ENCODE peak calls at places on chromosomes 16 and 17, in five cellular contexts. R is BJ, Z is dorsolateral prefrontal cortex, J is fibroblast of the aortic adventitia, D is upper lobe of right lung. S is an unnamed sample.

GRCh38 chr16:19085679-19086200 is 18.3 kb downstream of the COQ7 start:
- DNase-seq in D (no peak), R (no peak), Z (no peak), J (peak), S (peak)

GRCh38 chr17:30186761-30187160 is 48.7 kb downstream of the SLC6A4 start:
- DNase-seq in D (no peak), R (no peak), Z (no peak), J (no peak), S (no peak)

GRCh38 chr17:34598161-34598776 is 18.9 kb downstream of the TMEM132E start:
- DNase-seq in Z (peak), D (no peak), R (no peak), J (no peak), S (no peak)

GRCh38 chr16:69107311-69107962 is 2.0 kb downstream of the HAS3 start:
- DNase-seq in R (no peak), Z (no peak), J (peak), D (peak), S (peak)

GRCh38 chr17:55266051-55266957 is 1.5 kb downstream of the HLF start:
- DNase-seq in R (no peak), D (peak), Z (no peak), J (no peak), S (no peak)

GRCh38 chr17:40348562-40349476 is 15.7 kb downstream of the GJD3 start:
- DNase-seq in R (no peak), Z (peak), J (no peak), D (peak), S (no peak)

GRCh38 chr16:2973605-2974318 is 4.6 kb downstream of the PAQR4 start:
- DNase-seq in D (no peak), Z (no peak), R (no peak), J (no peak), S (no peak)

GRCh38 chr16:72739577-72739976 is 308.4 kb downstream of the ZFHX3 start:
- DNase-seq in D (no peak), J (peak), R (peak), Z (no peak), S (peak)

GRCh38 chr16:89167425-89167941 is 4.1 kb upstream of the CDH15 start:
- DNase-seq in R (no peak), D (peak), Z (peak), J (peak), S (peak)

GRCh38 chr17:76381633-76382304 is 2.6 kb upstream of the SPHK1 start:
- DNase-seq in D (no peak), J (no peak), Z (no peak), R (no peak), S (no peak)

GRCh38 chr16:59849716-59850115 is 1115.6 kb upstream of the GOT2 start:
- DNase-seq in R (no peak), D (no peak), J (no peak), Z (no peak), S (no peak)

GRCh38 chr16:24883714-24884151 is 38.0 kb downstream of the SLC5A11 start:
- DNase-seq in D (no peak), Z (no peak), R (no peak), J (no peak), S (no peak)

GRCh38 chr16:53369921-53370320 is 64.3 kb upstream of the RBL2 start:
- DNase-seq in D (no peak), J (no peak), R (peak), Z (no peak), S (peak)

GRCh38 chr17:73325527-73325842 is 13.7 kb upstream of the CDC42EP4 start:
- DNase-seq in R (no peak), Z (no peak), D (no peak), J (peak), S (peak)

GRCh38 chr17:30244853-30245385 is 9.4 kb upstream of the SLC6A4 start:
- DNase-seq in J (peak), Z (no peak), D (no peak), R (peak), S (peak)

GRCh38 chr17:34566201-34566600 is 13.2 kb upstream of the TMEM132E start:
- DNase-seq in J (no peak), Z (no peak), D (no peak), R (no peak), S (no peak)

GRCh38 chr16:8396463-8396862 is 193.8 kb downstream of the TMEM114 start:
- DNase-seq in D (no peak), R (no peak), Z (no peak), J (no peak), S (no peak)

GRCh38 chr16:4538067-4538385 is 547 bp downstream of the CDIP1 start:
- DNase-seq in R (no peak), D (no peak), Z (no peak), J (no peak), S (no peak)

GRCh38 chr16:3164121-3164991 is 23.6 kb upstream of the OR1F1 start:
- DNase-seq in D (no peak), J (no peak), Z (no peak), R (no peak), S (no peak)

GRCh38 chr17:44708401-44709263 is at the start of gene DBF4B:
- DNase-seq in Z (peak), R (peak), D (peak), J (peak), S (peak)

GRCh38 chr16:71927383-71927782 is 32.1 kb downstream of the IST1 start:
- DNase-seq in R (peak), Z (no peak), J (peak), D (no peak), S (peak)

GRCh38 chr17:4998666-4999428 is 1.1 kb downstream of the KIF1C start:
- DNase-seq in Z (no peak), J (no peak), R (no peak), D (peak), S (no peak)

GRCh38 chr16:21302454-21302853 is 24.4 kb upstream of the CRYM start:
- DNase-seq in R (no peak), J (peak), Z (no peak), D (no peak), S (peak)

GRCh38 chr17:82638183-82638773 is 10.0 kb downstream of the WDR45B start:
- DNase-seq in R (no peak), D (no peak), Z (no peak), J (no peak), S (no peak)

GRCh38 chr16:65002265-65002664 is 119.6 kb downstream of the CDH11 start:
- DNase-seq in J (peak), Z (no peak), R (no peak), D (no peak), S (peak)

DNA sequence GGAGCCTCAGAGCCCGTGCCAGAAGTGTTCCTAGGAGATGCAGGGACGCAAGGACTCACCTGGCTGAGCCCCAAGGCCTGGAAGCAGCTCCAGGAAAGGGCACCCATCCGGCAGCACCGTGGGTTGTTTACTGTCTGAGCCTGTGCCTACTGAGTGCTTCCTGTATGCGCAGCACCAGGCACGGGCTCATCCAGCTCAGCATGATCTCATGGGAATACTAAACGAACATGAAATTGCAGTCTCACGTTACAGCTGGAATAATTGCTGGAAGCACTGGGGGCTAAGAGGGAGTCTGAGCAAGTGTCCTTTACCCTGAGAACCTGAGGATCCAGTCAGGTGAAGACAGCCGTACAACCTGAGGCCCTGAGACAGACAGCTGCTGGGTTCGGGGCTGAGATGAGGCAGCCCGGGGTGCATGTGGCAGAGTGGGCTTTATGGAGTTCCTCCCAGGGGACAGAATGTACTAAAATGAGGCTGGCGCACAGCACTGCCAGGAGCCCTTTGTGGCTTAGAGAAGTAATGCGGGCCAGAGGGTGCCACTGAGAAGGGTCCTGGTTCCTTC is 5.4 kb downstream of the CTRL start:
- DNase-seq in Z (peak), J (peak), R (no peak), D (no peak), S (peak)
- TF ChIP-seq CTCF in Z (peak), J (peak), R (peak), D (no peak), S (no peak)

GRCh38 chr16:87581867-87582220 is 20.5 kb upstream of the JPH3 start:
- DNase-seq in R (peak), J (peak), Z (no peak), D (no peak), S (peak)
- H3K4me3 ChIP-seq in R (no peak), J (no peak), Z (no peak), D (no peak), S (peak)

GRCh38 chr17:1560582-1561170 is 1.9 kb downstream of the PITPNA start:
- DNase-seq in J (no peak), R (no peak), Z (no peak), D (no peak), S (no peak)

GRCh38 chr17:1563786-1564613 is 1.4 kb upstream of the PITPNA start:
- DNase-seq in J (no peak), D (no peak), R (no peak), Z (no peak), S (no peak)

GRCh38 chr17:1562178-1562643 is 381 bp downstream of the PITPNA start:
- DNase-seq in Z (no peak), R (no peak), J (no peak), D (peak), S (peak)

GRCh38 chr17:1559743-1560581 is 2.6 kb downstream of the PITPNA start:
- DNase-seq in Z (no peak), J (no peak), D (no peak), R (no peak), S (no peak)

DNA sequence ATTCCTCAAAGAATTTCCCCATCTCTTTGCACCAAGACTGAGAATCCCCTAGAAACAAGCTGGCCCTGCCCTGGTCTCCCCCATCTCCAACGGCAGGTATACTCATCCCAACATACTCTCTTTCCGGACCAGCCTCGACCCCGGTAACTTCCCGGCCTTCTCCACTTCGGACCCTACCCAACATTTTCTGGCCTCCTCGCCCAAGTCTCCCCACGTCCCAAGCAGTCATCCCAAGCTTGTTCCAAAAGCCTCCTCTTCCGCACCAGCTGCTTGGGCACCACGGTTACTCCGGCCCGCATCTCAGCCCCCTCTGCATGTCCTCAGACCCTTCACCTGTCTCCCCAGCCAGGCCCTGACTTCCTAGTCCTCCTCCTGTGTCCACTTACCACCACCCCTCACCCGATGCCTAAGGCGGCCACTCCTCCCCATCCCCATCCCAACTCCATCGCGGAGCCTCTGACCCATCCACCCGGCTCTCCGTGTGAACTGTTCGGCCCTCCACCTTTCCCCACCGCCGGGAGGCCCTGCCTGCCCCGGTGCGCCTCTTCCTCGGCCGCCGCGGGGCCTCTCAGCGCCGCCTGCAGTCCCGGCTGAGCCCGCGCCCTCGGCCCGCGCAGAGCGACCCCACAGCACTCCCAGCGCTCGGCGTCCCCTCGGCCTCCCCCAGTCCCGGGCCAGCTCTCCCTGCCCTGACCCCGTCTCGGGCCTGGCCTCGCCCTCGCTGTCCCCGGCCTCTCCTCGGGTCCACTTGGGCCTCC is 993 bp downstream of the PITPNA start:
- DNase-seq in Z (no peak), D (peak), J (no peak), R (no peak), S (no peak)
- TF ChIP-seq CTCF in Z (no peak), D (peak), J (peak), R (no peak), S (no peak)

GRCh38 chr17:27329146-27329805 is 35.4 kb downstream of the WSB1 start:
- DNase-seq in D (no peak), J (no peak), R (no peak), Z (no peak), S (no peak)

GRCh38 chr17:27332052-27332403 is 38.1 kb downstream of the WSB1 start:
- DNase-seq in Z (no peak), J (no peak), R (no peak), D (no peak), S (no peak)

GRCh38 chr17:27336217-27336616 is 42.3 kb downstream of the WSB1 start:
- DNase-seq in J (no peak), D (no peak), R (no peak), Z (no peak), S (no peak)

GRCh38 chr17:27332485-27333409 is 38.8 kb downstream of the WSB1 start:
- DNase-seq in J (peak), D (peak), Z (peak), R (peak), S (peak)

GRCh38 chr17:27333410-27333980 is 39.6 kb downstream of the WSB1 start:
- DNase-seq in R (no peak), J (no peak), Z (peak), D (no peak), S (no peak)
- H3K4me3 ChIP-seq in R (peak), J (peak), Z (peak), D (peak), S (peak)

GRCh38 chr17:64662774-64663367 is 764 bp upstream of the SMURF2 start:
- DNase-seq in R (no peak), Z (no peak), J (no peak), D (no peak), S (no peak)

GRCh38 chr17:64658931-64659330 is 3.2 kb downstream of the SMURF2 start:
- DNase-seq in J (peak), R (peak), D (no peak), Z (no peak), S (peak)

GRCh38 chr17:64661731-64661980 is 451 bp downstream of the SMURF2 start:
- DNase-seq in D (no peak), J (no peak), Z (no peak), R (no peak), S (no peak)

GRCh38 chr17:64657610-64658125 is 4.4 kb downstream of the SMURF2 start:
- DNase-seq in Z (no peak), D (no peak), J (no peak), R (no peak), S (no peak)

DNA sequence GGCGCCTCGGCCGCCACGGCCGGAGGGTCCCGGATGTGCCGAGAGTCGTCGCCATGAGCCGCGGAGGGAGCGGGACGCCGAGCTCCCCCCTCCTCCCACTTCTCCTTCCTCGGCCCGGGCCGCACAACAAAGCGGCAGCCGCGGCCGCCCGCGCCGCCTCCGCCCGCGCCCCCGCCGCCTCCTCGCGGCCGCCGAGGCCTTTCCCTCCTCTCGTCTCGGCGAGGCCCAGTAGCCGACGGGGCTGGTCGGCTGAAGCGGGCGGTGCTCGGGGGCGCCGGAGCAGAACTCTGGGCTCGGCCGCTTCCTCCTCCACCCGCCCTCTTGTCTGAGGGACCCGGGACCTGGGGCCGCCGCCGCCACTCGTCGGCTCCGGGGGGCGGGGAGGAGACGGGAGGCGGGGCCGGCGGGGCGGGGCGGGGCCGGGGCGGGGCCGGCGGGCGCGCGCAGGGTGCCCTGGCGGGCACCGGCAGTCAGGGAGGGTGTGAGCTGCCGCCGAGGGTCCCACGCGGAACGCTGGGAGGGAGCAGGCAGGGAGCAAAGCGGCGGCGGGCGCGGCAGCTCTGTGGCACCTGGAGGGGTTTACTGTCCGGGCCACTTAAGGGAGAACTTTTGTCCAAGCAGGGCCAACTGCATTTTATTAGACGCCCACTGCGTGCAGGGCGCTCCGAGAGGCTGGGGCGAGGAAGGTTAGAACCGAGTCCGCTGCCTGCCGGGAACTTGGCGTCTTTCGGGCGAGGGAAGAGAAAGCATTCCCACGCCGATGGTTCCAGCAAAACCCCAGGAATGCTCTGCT is at the start of gene SMURF2:
- DNase-seq in J (no peak), D (peak), Z (peak), R (no peak), S (peak)
- TF ChIP-seq CTCF in J (no peak), D (no peak), Z (no peak), R (no peak), S (no peak)

GRCh38 chr17:77618731-77619130 is 339.8 kb upstream of the TNRC6C start:
- DNase-seq in D (no peak), J (no peak), R (no peak), Z (no peak), S (no peak)

GRCh38 chr17:77619326-77619725 is 339.2 kb upstream of the TNRC6C start:
- DNase-seq in R (no peak), D (peak), Z (no peak), J (no peak), S (no peak)

GRCh38 chr17:77620282-77620681 is 338.2 kb upstream of the TNRC6C start:
- DNase-seq in J (no peak), R (no peak), Z (no peak), D (no peak), S (no peak)

GRCh38 chr17:77618173-77618572 is 340.3 kb upstream of the TNRC6C start:
- DNase-seq in J (no peak), Z (no peak), D (peak), R (no peak), S (no peak)

DNA sequence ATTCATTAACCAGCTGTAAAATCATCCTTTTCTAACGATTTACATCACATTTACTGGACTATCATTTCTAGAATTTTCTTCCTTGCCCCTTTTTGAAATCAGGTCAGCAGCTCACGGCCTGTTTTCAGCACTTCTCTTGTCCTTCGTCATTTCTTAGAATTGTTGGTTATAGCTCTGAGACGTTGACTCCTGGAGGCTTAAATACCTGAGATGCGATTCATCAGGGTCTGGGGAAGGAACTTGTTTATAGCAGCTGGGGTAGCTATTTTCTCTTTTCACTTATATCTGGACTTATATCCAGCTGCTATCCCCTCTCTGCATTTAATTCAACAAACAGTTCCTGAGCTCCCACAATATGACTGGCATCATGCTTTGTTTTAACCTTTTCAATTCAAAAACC is 338.7 kb upstream of the TNRC6C start:
- DNase-seq in Z (no peak), R (peak), D (no peak), J (peak), S (peak)
- H3K4me3 ChIP-seq in Z (no peak), R (no peak), D (no peak), J (no peak), S (no peak)

S was measured in fibroblast of mammary gland.